ENCODE peak calls at places on chromosome 10, in nine cellular contexts. S, A, K, Y, B, Z, E, C and X are unnamed samples.

GRCh38 chr10:77179015-77179695 is 458.5 kb downstream of the KCNMA1 start:
- DNase-seq in S (peak; percentile 70), B (no peak), Y (peak; percentile 33), A (no peak), C (no peak), Z (no peak), K (no peak), E (no peak), X (peak; percentile 66)

GRCh38 chr10:10831085-10831484 is 186.6 kb upstream of the CELF2 start:
- DNase-seq in S (no peak), E (no peak), K (no peak), A (no peak), Z (no peak), Y (peak; percentile 27), C (no peak), B (no peak), X (peak; percentile 57)

GRCh38 chr10:33341638-33342037 is 7.2 kb upstream of the NRP1 start:
- DNase-seq in Z (no peak), C (no peak), S (no peak), Y (no peak), K (no peak), E (no peak), B (no peak), A (no peak), X (no peak)

GRCh38 chr10:44068716-44069482 is 316.0 kb downstream of the CXCL12 start:
- DNase-seq in A (no peak), S (no peak), B (no peak), Y (no peak), C (no peak), K (no peak), E (no peak), Z (no peak), X (no peak)

GRCh38 chr10:122301055-122301810 is 30.1 kb downstream of the BTBD16 start:
- DNase-seq in K (no peak), Z (no peak), B (no peak), Y (no peak), E (no peak), A (no peak), C (no peak), S (no peak), X (no peak)

GRCh38 chr10:123945506-123945905 is 53.9 kb upstream of the CPXM2 start:
- DNase-seq in B (no peak), Z (no peak), E (no peak), S (peak; percentile 29), K (no peak), C (peak; percentile 9), Y (no peak), A (no peak), X (no peak)

GRCh38 chr10:46518028-46518725 is 38.3 kb downstream of the GPRIN2 start:
- DNase-seq in S (no peak), Z (peak; percentile 43), A (peak; percentile 19), C (no peak), B (no peak), Y (peak; percentile 3), E (no peak), K (no peak), X (peak; percentile 4)

GRCh38 chr10:125038637-125039036 is 96.7 kb downstream of the ZRANB1 start:
- DNase-seq in Y (peak; percentile 70), C (no peak), K (peak; percentile 23), B (no peak), S (peak; percentile 62), Z (no peak), E (no peak), A (peak; percentile 81), X (no peak)

GRCh38 chr10:62917475-62918238 is 101.5 kb upstream of the EGR2 start:
- DNase-seq in E (no peak), B (no peak), S (no peak), Y (no peak), A (no peak), K (no peak), Z (no peak), C (no peak), X (no peak)

GRCh38 chr10:22437620-22438588 is 92.6 kb downstream of the SPAG6 start:
- DNase-seq in Z (no peak), E (no peak), Y (no peak), C (no peak), K (peak; percentile 62), B (peak; percentile 45), S (no peak), A (peak; percentile 30), X (peak; percentile 70)

GRCh38 chr10:23139677-23140076 is 44.3 kb downstream of the MSRB2 start:
- DNase-seq in K (no peak), Y (no peak), A (no peak), E (no peak), Z (no peak), B (no peak), S (no peak), C (no peak), X (no peak)

GRCh38 chr10:26682926-26683325 is 14.6 kb upstream of the PDSS1 start:
- DNase-seq in S (no peak), Z (no peak), E (no peak), K (no peak), Y (no peak), C (no peak), A (no peak), B (no peak), X (no peak)

GRCh38 chr10:37535459-37536246 is 321.8 kb downstream of the ZNF248 start:
- DNase-seq in Z (no peak), E (no peak), S (peak; percentile 47), B (no peak), K (peak; percentile 50), C (no peak), Y (no peak), A (no peak), X (no peak)

GRCh38 chr10:121216721-121217181 is 365.6 kb downstream of the WDR11 start:
- DNase-seq in A (no peak), C (no peak), K (no peak), E (peak; percentile 87), S (no peak), B (peak; percentile 19), Z (no peak), Y (no peak), X (peak; percentile 21)

GRCh38 chr10:6343321-6344010 is 140.7 kb downstream of the PFKFB3 start:
- DNase-seq in B (no peak), Z (no peak), C (no peak), K (no peak), Y (no peak), E (no peak), S (no peak), A (no peak), X (no peak)

GRCh38 chr10:80460399-80461207 is 6.5 kb downstream of the TSPAN14 start:
- DNase-seq in K (peak; percentile 33), B (no peak), E (peak; percentile 83), Z (peak; percentile 77), A (peak; percentile 89), Y (peak; percentile 87), S (no peak), C (no peak), X (peak; percentile 60)

GRCh38 chr10:97686301-97686961 is 610 bp downstream of the AVPI1 start:
- DNase-seq in E (no peak), B (no peak), C (no peak), Z (no peak), A (no peak), Y (no peak), S (peak; percentile 54), K (no peak), X (no peak)

GRCh38 chr10:61775111-61775510 is 112.4 kb downstream of the CABCOCO1 start:
- DNase-seq in K (no peak), A (no peak), C (no peak), B (no peak), S (no peak), E (no peak), Z (no peak), Y (no peak), X (no peak)

DNA sequence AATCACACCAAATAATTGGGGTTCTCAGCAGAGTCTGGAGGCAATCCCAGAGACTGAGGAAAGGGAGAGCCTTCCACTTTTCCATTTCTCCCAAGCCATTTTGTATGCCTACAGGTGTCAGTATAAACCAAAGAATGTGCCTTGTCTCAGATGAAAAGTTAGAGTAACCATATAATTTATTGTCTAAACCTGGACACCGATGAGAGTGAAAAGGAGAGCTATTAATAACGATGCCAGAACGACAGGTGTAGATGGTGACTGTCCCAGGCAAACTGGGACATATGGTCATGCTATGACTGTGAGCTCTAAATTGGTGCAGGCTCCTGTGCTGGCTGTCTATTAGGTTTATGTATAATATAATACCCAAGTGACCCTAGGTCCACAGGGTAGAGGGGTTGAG is 219.6 kb downstream of the ARHGAP12 start:
- DNase-seq in Z (no peak), A (no peak), K (no peak), B (no peak), Y (no peak), C (no peak), E (no peak), S (no peak), X (no peak)
- TF ChIP-seq CTCF in Z (peak; percentile 36), A (peak; percentile 13), K (no peak), B (no peak), Y (no peak), C (no peak), E (no peak), S (no peak), X (no peak)

GRCh38 chr10:93462881-93463280 is 19.3 kb downstream of the MYOF start:
- DNase-seq in C (no peak), S (peak; percentile 71), Z (no peak), B (no peak), Y (no peak), K (no peak), E (no peak), A (no peak), X (no peak)
- TF ChIP-seq EP300 in C (no peak), S (no peak), Z (no peak), B (no peak), Y (peak; percentile 42), K (no peak), E (no peak), A (no peak), X (no peak)

GRCh38 chr10:102392306-102392705 is 3.2 kb upstream of the NFKB2 start:
- DNase-seq in K (no peak), C (no peak), B (no peak), Z (no peak), A (no peak), Y (no peak), E (no peak), S (no peak), X (no peak)

GRCh38 chr10:102394801-102395676 is 466 bp upstream of the NFKB2 start:
- DNase-seq in C (peak; percentile 88), Y (peak; percentile 92), E (peak; percentile 95), K (peak; percentile 65), B (peak; percentile 93), A (peak; percentile 92), S (peak; percentile 88), Z (peak; percentile 95), X (peak; percentile 94)

GRCh38 chr10:102395677-102396197 is at the start of gene NFKB2:
- DNase-seq in Y (no peak), S (no peak), C (no peak), K (no peak), E (no peak), A (no peak), B (peak; percentile 42), Z (no peak), X (no peak)

GRCh38 chr10:102394079-102394800 is 1.3 kb upstream of the NFKB2 start:
- DNase-seq in A (peak; percentile 96), Z (peak; percentile 96), Y (peak; percentile 97), K (peak; percentile 85), S (peak; percentile 95), E (peak; percentile 98), C (peak; percentile 93), B (peak; percentile 92), X (peak; percentile 95)

GRCh38 chr10:102393411-102394078 is 2.0 kb upstream of the NFKB2 start:
- DNase-seq in E (no peak), Y (no peak), Z (no peak), A (no peak), S (no peak), B (peak; percentile 91), K (no peak), C (no peak), X (no peak)
- TF ChIP-seq CTCF in E (peak; percentile 96), Y (peak; percentile 97), Z (peak; percentile 70), A (no peak), S (no peak), B (peak; percentile 91), K (no peak), C (no peak), X (no peak)

GRCh38 chr10:132374176-132374575 is 22.8 kb upstream of the PWWP2B start:
- DNase-seq in B (no peak), C (no peak), Z (no peak), S (no peak), K (no peak), Y (no peak), E (peak; percentile 68), A (no peak), X (no peak)
- TF ChIP-seq EP300 in B (no peak), C (no peak), Z (no peak), S (no peak), K (no peak), Y (no peak), E (no peak), A (no peak), X (no peak)